ENCODE peak calls at places on chromosomes 7 and 10, in five cellular contexts. One of them, this sample, is unnamed.

GRCh38 chr7:39084344-39084743 is 106.6 kb downstream of the POU6F2 start:
- DNase-seq in body of pancreas: no peak
- DNase-seq in IMR-90: no peak
- DNase-seq in coronary artery: no peak
- DNase-seq in astrocyte of the spinal cord: no peak
- DNase-seq in this sample: no peak

GRCh38 chr7:129315916-129316315 is 91.1 kb downstream of the AHCYL2 start:
- DNase-seq in IMR-90: no peak
- DNase-seq in astrocyte of the spinal cord: peak
- DNase-seq in coronary artery: no peak
- DNase-seq in body of pancreas: no peak
- DNase-seq in this sample: peak

GRCh38 chr10:103327906-103328305 is 23.0 kb downstream of the PCGF6 start:
- DNase-seq in astrocyte of the spinal cord: no peak
- DNase-seq in body of pancreas: no peak
- DNase-seq in IMR-90: no peak
- DNase-seq in coronary artery: no peak
- DNase-seq in this sample: no peak

GRCh38 chr7:34036069-34036920 is 131.0 kb downstream of the BMPER start:
- DNase-seq in coronary artery: no peak
- DNase-seq in IMR-90: peak
- DNase-seq in body of pancreas: peak
- DNase-seq in astrocyte of the spinal cord: no peak
- DNase-seq in this sample: peak

GRCh38 chr10:12279281-12279680 is 70.1 kb upstream of the CAMK1D start:
- DNase-seq in astrocyte of the spinal cord: no peak
- DNase-seq in IMR-90: peak
- DNase-seq in coronary artery: no peak
- DNase-seq in body of pancreas: no peak
- DNase-seq in this sample: peak

GRCh38 chr10:6383099-6383812 is 180.5 kb downstream of the PFKFB3 start:
- DNase-seq in astrocyte of the spinal cord: peak
- DNase-seq in body of pancreas: peak
- DNase-seq in IMR-90: peak
- DNase-seq in coronary artery: no peak
- DNase-seq in this sample: peak

GRCh38 chr7:135512135-135512887 is 2.4 kb upstream of the CNOT4 start:
- DNase-seq in astrocyte of the spinal cord: peak
- DNase-seq in body of pancreas: no peak
- DNase-seq in coronary artery: no peak
- DNase-seq in IMR-90: peak
- DNase-seq in this sample: peak

GRCh38 chr7:130384371-130384801 is 4.1 kb downstream of the CPA1 start:
- DNase-seq in coronary artery: peak
- DNase-seq in astrocyte of the spinal cord: no peak
- DNase-seq in body of pancreas: peak
- DNase-seq in IMR-90: no peak
- DNase-seq in this sample: no peak

GRCh38 chr7:25260862-25261454 is 32.7 kb upstream of the NPVF start:
- DNase-seq in coronary artery: no peak
- DNase-seq in astrocyte of the spinal cord: peak
- DNase-seq in IMR-90: peak
- DNase-seq in body of pancreas: no peak
- DNase-seq in this sample: peak

GRCh38 chr10:113987805-113988204 is 55.9 kb upstream of the ADRB1 start:
- DNase-seq in astrocyte of the spinal cord: no peak
- DNase-seq in body of pancreas: no peak
- DNase-seq in IMR-90: no peak
- DNase-seq in coronary artery: no peak
- DNase-seq in this sample: peak

GRCh38 chr7:70343519-70343918 is 745.2 kb downstream of the AUTS2 start:
- DNase-seq in astrocyte of the spinal cord: no peak
- DNase-seq in body of pancreas: no peak
- DNase-seq in coronary artery: no peak
- DNase-seq in IMR-90: no peak
- DNase-seq in this sample: no peak

GRCh38 chr7:1526271-1526754 is 4.2 kb upstream of the MAFK start:
- DNase-seq in body of pancreas: no peak
- DNase-seq in IMR-90: no peak
- DNase-seq in astrocyte of the spinal cord: no peak
- DNase-seq in coronary artery: no peak
- DNase-seq in this sample: no peak

GRCh38 chr10:11009471-11010308 is 8.0 kb upstream of the CELF2 start:
- DNase-seq in body of pancreas: no peak
- DNase-seq in astrocyte of the spinal cord: no peak
- DNase-seq in IMR-90: no peak
- DNase-seq in coronary artery: no peak
- DNase-seq in this sample: peak

GRCh38 chr7:75649462-75649861 is 89.3 kb downstream of the HIP1 start:
- DNase-seq in IMR-90: no peak
- DNase-seq in body of pancreas: peak
- DNase-seq in astrocyte of the spinal cord: no peak
- DNase-seq in coronary artery: no peak
- DNase-seq in this sample: no peak

GRCh38 chr7:92835851-92836488 is 403 bp downstream of the CDK6 start:
- DNase-seq in IMR-90: no peak
- DNase-seq in body of pancreas: peak
- DNase-seq in astrocyte of the spinal cord: peak
- DNase-seq in coronary artery: no peak
- DNase-seq in this sample: peak

GRCh38 chr10:500876-501275 is 188.6 kb downstream of the DIP2C start:
- DNase-seq in IMR-90: peak
- DNase-seq in coronary artery: no peak
- DNase-seq in astrocyte of the spinal cord: peak
- DNase-seq in body of pancreas: no peak
- DNase-seq in this sample: peak

GRCh38 chr7:46383605-46384004 is 462.5 kb upstream of the IGFBP3 start:
- DNase-seq in coronary artery: no peak
- DNase-seq in body of pancreas: no peak
- DNase-seq in astrocyte of the spinal cord: peak
- DNase-seq in IMR-90: peak
- DNase-seq in this sample: peak

GRCh38 chr7:99424932-99425730 is 13.5 kb downstream of the PTCD1 start:
- DNase-seq in astrocyte of the spinal cord: no peak
- DNase-seq in coronary artery: no peak
- DNase-seq in IMR-90: no peak
- DNase-seq in body of pancreas: no peak
- DNase-seq in this sample: no peak

GRCh38 chr7:102875700-102876192 is 37.1 kb upstream of the LRRC17 start:
- DNase-seq in coronary artery: peak
- DNase-seq in body of pancreas: peak
- DNase-seq in astrocyte of the spinal cord: peak
- DNase-seq in IMR-90: peak
- DNase-seq in this sample: peak

GRCh38 chr10:121644501-121644900 is 46.3 kb upstream of the FGFR2 start:
- DNase-seq in IMR-90: no peak
- DNase-seq in astrocyte of the spinal cord: no peak
- DNase-seq in body of pancreas: no peak
- DNase-seq in coronary artery: no peak
- DNase-seq in this sample: no peak

GRCh38 chr10:82252081-82252480 is 377.1 kb downstream of the NRG3 start:
- DNase-seq in coronary artery: no peak
- DNase-seq in IMR-90: no peak
- DNase-seq in body of pancreas: no peak
- DNase-seq in astrocyte of the spinal cord: no peak
- DNase-seq in this sample: no peak

DNA sequence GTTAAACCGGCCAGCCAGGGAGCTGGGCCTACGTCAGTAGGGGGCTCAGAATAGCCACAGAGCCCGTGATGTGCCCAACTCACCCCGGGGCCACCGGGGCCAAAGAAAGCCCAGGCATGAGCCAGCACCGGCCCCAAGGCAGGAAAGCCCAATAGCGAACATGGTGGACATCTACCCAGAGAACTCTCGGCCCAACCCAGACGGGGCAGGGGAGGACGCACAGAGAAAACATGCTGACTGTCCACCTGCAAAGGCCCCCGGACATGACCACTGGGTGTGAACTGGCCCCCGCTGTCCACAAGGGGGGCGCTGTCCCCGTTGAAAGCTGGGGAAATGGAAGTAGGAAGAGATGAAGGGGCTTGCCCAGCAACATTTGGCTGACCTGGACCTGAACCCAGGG is 169.2 kb downstream of the PRKAG2 start:
- DNase-seq in astrocyte of the spinal cord: no peak
- DNase-seq in body of pancreas: no peak
- DNase-seq in IMR-90: no peak
- DNase-seq in coronary artery: no peak
- DNase-seq in this sample: no peak
- H3K4me3 ChIP-seq in astrocyte of the spinal cord: no peak
- H3K4me3 ChIP-seq in body of pancreas: no peak
- H3K4me3 ChIP-seq in IMR-90: no peak
- H3K4me3 ChIP-seq in coronary artery: no peak
- H3K4me3 ChIP-seq in this sample: no peak

GRCh38 chr7:27141591-27142561 is 1.6 kb downstream of the HOXA5 start:
- DNase-seq in IMR-90: no peak
- DNase-seq in astrocyte of the spinal cord: no peak
- DNase-seq in coronary artery: peak
- DNase-seq in body of pancreas: no peak
- DNase-seq in this sample: no peak
- TF ChIP-seq CTCF in IMR-90: peak
- TF ChIP-seq CTCF in astrocyte of the spinal cord: peak
- TF ChIP-seq CTCF in coronary artery: no peak
- TF ChIP-seq CTCF in body of pancreas: no peak
- TF ChIP-seq CTCF in this sample: no peak

GRCh38 chr7:107047902-107048782 is 3.6 kb downstream of the PRKAR2B start:
- DNase-seq in IMR-90: peak
- DNase-seq in coronary artery: no peak
- DNase-seq in astrocyte of the spinal cord: peak
- DNase-seq in body of pancreas: no peak
- DNase-seq in this sample: no peak

GRCh38 chr7:107044347-107045194 is at the start of gene PRKAR2B:
- DNase-seq in coronary artery: peak
- DNase-seq in astrocyte of the spinal cord: peak
- DNase-seq in body of pancreas: peak
- DNase-seq in IMR-90: peak
- DNase-seq in this sample: peak

GRCh38 chr7:107045980-107046379 is 1.5 kb downstream of the PRKAR2B start:
- DNase-seq in IMR-90: peak
- DNase-seq in coronary artery: no peak
- DNase-seq in astrocyte of the spinal cord: peak
- DNase-seq in body of pancreas: no peak
- DNase-seq in this sample: peak

GRCh38 chr7:107045195-107045960 is 873 bp downstream of the PRKAR2B start:
- DNase-seq in body of pancreas: no peak
- DNase-seq in coronary artery: no peak
- DNase-seq in IMR-90: peak
- DNase-seq in astrocyte of the spinal cord: no peak
- DNase-seq in this sample: no peak

DNA sequence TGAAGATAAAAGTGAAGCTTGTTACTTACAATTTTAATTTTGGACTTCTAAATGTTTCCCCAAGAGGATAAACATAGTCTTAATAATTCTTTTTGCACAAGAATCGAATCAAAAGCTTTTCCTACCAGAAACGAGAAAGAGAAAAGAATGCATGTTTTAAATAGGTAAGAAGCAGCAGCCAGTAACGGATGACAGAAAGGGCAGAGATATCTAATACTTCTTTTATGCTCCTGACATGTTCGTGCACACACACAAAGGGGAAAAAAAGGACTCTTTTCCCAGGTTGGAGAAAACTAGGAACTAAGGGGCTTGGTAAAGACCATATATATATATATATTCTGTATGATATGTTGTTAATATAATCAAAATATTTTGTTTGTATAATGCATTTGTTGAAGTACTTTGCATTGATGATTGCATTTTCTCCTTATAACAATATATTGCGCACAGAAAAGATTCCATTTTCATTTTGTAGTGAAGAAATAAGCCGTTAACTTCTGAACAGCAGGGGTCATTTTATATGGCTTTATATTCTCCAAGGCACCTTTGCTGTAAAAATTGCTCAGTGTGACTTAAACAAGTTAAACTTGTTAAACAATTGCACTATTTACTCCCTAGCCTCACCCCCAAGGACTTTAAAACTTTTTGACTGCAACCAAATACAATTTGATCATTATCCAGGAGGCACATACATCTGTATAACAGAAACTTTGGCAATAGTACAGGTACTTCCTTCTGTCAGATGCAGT is 2.2 kb downstream of the PRKAR2B start:
- DNase-seq in body of pancreas: no peak
- DNase-seq in IMR-90: no peak
- DNase-seq in coronary artery: no peak
- DNase-seq in astrocyte of the spinal cord: no peak
- DNase-seq in this sample: no peak
- H3K4me3 ChIP-seq in body of pancreas: no peak
- H3K4me3 ChIP-seq in IMR-90: no peak
- H3K4me3 ChIP-seq in coronary artery: no peak
- H3K4me3 ChIP-seq in astrocyte of the spinal cord: no peak
- H3K4me3 ChIP-seq in this sample: no peak

DNA sequence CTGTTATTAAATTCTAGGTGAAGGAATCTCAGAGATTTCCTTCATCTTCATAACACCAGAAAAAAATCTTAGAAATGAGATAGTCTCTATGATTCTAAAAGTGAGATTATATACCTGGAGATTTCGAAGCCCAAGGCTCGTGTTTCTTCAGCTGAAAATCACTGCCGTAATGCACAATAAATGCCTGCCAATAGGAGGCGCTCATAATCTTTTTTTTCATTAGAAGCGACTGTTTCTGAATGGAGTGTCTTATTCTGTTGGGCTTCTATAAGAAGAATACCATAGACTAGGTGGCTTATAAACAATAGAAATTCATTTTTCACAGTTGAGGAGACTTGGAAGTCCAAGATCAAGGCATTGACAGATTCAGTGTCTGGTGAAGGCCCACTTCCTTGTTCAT is 294.7 kb downstream of the PRKG1 start:
- DNase-seq in IMR-90: no peak
- DNase-seq in astrocyte of the spinal cord: no peak
- DNase-seq in coronary artery: no peak
- DNase-seq in body of pancreas: peak
- DNase-seq in this sample: no peak
- TF ChIP-seq CTCF in IMR-90: no peak
- TF ChIP-seq CTCF in astrocyte of the spinal cord: peak
- TF ChIP-seq CTCF in coronary artery: no peak
- TF ChIP-seq CTCF in body of pancreas: peak
- TF ChIP-seq CTCF in this sample: no peak

DNA sequence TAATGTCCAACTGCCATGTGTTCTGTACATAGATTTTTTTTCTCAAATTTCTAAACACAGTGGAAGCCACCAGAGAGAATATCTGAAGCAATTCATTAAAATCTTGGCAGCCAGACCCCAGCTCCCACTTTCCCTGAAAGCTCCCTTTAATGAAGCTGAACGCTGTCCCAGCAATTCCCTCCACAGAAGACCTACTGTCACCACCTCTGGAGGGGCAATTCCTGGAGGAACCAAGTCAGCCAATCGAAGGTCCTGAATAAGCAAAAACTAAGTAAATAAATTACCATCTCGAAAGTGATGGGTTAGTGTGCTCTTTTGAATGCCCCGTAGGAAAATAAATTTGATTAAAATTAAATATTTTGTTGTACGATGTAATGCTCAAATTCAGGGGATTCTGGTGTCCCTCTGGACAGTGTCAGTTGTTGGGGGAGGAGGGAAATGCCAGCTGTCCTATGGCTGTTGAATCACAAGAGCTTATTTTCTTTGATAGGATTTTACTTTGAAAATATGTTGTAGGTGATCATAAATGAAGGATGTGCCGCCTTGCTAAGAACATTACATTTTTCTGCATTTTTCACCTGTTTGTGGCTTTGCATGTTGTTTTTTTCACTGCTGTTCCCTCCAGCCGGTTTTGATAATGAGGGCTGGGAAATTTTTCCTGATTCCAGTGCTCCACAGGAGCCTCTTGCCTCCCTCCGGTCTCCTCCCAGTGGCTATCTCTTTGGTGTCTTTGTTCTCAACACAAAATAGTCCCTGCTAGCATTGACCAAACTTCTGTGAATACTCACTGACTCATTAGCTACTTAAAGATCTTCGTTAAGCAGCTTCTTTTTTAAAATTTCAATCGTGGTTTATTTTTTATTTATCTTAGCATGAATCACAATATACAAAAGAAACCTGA is 9.3 kb upstream of the GSAP start:
- DNase-seq in IMR-90: peak
- DNase-seq in coronary artery: no peak
- DNase-seq in astrocyte of the spinal cord: peak
- DNase-seq in body of pancreas: no peak
- DNase-seq in this sample: peak
- H3K4me3 ChIP-seq in IMR-90: peak
- H3K4me3 ChIP-seq in coronary artery: no peak
- H3K4me3 ChIP-seq in astrocyte of the spinal cord: no peak
- H3K4me3 ChIP-seq in body of pancreas: no peak
- H3K4me3 ChIP-seq in this sample: peak

This sample was measured in cardiac fibroblast.